ENCODE peak calls at places on chromosomes 6 and 20, in four cellular contexts. K is foreskin fibroblast; T is left lung; Q is CD8-positive, alpha-beta T cell. J is an unnamed sample.

GRCh38 chr6:7165736-7166296 is 58.1 kb downstream of the RREB1 start:
- DNase-seq in K (no peak), T (no peak), Q (no peak), J (no peak)

GRCh38 chr6:13441778-13442177 is 45.6 kb downstream of the GFOD1 start:
- DNase-seq in K (no peak), T (no peak), Q (no peak), J (no peak)

GRCh38 chr6:101747160-101747559 is 353.7 kb downstream of the GRIK2 start:
- DNase-seq in K (no peak), T (no peak), Q (no peak), J (no peak)

GRCh38 chr20:33893314-33893713 is 82.2 kb downstream of the CHMP4B start:
- DNase-seq in K (peak), T (no peak), Q (no peak), J (no peak)

GRCh38 chr6:81171991-81172740 is 580.3 kb downstream of the TENT5A start:
- DNase-seq in K (peak), T (no peak), Q (no peak), J (no peak)

GRCh38 chr6:13354331-13355042 is 26.1 kb upstream of the TBC1D7 start:
- DNase-seq in K (peak), T (no peak), Q (no peak), J (no peak)

GRCh38 chr20:62628691-62629090 is 13.6 kb upstream of the SLCO4A1 start:
- DNase-seq in K (no peak), T (peak), Q (no peak), J (no peak)

GRCh38 chr6:154582696-154583095 is 72.2 kb upstream of the CNKSR3 start:
- DNase-seq in K (no peak), T (no peak), Q (no peak), J (no peak)

GRCh38 chr20:944774-945410 is 28.8 kb upstream of the ANGPT4 start:
- DNase-seq in K (no peak), T (no peak), Q (no peak), J (no peak)

GRCh38 chr6:91299544-91300491 is 712.9 kb upstream of the MAP3K7 start:
- DNase-seq in K (no peak), T (no peak), Q (no peak), J (peak)

GRCh38 chr20:24999568-24999967 is 7.0 kb upstream of the APMAP start:
- DNase-seq in K (no peak), T (no peak), Q (no peak), J (peak)

GRCh38 chr6:99905209-99906106 is 88.6 kb downstream of the MCHR2 start:
- DNase-seq in K (peak), T (no peak), Q (no peak), J (no peak)

GRCh38 chr6:20147469-20147868 is 64.8 kb downstream of the MBOAT1 start:
- DNase-seq in K (no peak), T (no peak), Q (no peak), J (no peak)

GRCh38 chr6:142279350-142280180 is 22.2 kb upstream of the ADGRG6 start:
- DNase-seq in K (peak), T (no peak), Q (no peak), J (no peak)

GRCh38 chr20:3452690-3453089 is 18.1 kb upstream of the ATRN start:
- DNase-seq in K (no peak), T (no peak), Q (no peak), J (no peak)

GRCh38 chr20:33851842-33852466 is 40.8 kb downstream of the CHMP4B start:
- DNase-seq in K (no peak), T (no peak), Q (no peak), J (no peak)

GRCh38 chr6:91812596-91813274 is 1225.9 kb upstream of the MAP3K7 start:
- DNase-seq in K (no peak), T (no peak), Q (no peak), J (no peak)

GRCh38 chr6:147905721-147906120 is 397.2 kb downstream of the SAMD5 start:
- DNase-seq in K (no peak), T (no peak), Q (no peak), J (no peak)

GRCh38 chr6:70709826-70710225 is 42.1 kb downstream of the SMAP1 start:
- DNase-seq in K (peak), T (no peak), Q (no peak), J (no peak)

GRCh38 chr6:77072694-77073409 is 390.4 kb downstream of the HTR1B start:
- DNase-seq in K (no peak), T (no peak), Q (no peak), J (no peak)

GRCh38 chr20:21719592-21720214 is 14.2 kb downstream of the PAX1 start:
- DNase-seq in K (peak), T (no peak), Q (peak), J (no peak)

GRCh38 chr6:20877008-20877937 is 343.0 kb downstream of the CDKAL1 start:
- DNase-seq in K (peak), T (no peak), Q (no peak), J (no peak)

GRCh38 chr20:47392721-47393073 is 36.2 kb upstream of the ZMYND8 start:
- DNase-seq in K (peak), T (no peak), Q (no peak), J (no peak)

GRCh38 chr6:169945117-169945516 is 193.7 kb downstream of the ERMARD start:
- DNase-seq in K (no peak), T (no peak), Q (no peak), J (no peak)

GRCh38 chr20:48716086-48716485 is 111.7 kb downstream of the PREX1 start:
- DNase-seq in K (no peak), T (no peak), Q (peak), J (no peak)

GRCh38 chr6:123417411-123417810 is 219.3 kb downstream of the TRDN start:
- DNase-seq in K (no peak), T (no peak), Q (no peak), J (no peak)
- TF ChIP-seq CTCF in K (no peak), T (no peak), Q (no peak), J (no peak)

GRCh38 chr6:105136433-105137350 is 43.1 kb downstream of the POPDC3 start:
- DNase-seq in K (peak), T (peak), Q (no peak), J (peak)

GRCh38 chr6:105138141-105138540 is 41.7 kb downstream of the POPDC3 start:
- DNase-seq in K (no peak), T (no peak), Q (no peak), J (no peak)

GRCh38 chr6:105135907-105136432 is 43.8 kb downstream of the POPDC3 start:
- DNase-seq in K (no peak), T (no peak), Q (no peak), J (no peak)

GRCh38 chr6:105137388-105137787 is 42.4 kb downstream of the POPDC3 start:
- DNase-seq in K (no peak), T (no peak), Q (no peak), J (no peak)

DNA sequence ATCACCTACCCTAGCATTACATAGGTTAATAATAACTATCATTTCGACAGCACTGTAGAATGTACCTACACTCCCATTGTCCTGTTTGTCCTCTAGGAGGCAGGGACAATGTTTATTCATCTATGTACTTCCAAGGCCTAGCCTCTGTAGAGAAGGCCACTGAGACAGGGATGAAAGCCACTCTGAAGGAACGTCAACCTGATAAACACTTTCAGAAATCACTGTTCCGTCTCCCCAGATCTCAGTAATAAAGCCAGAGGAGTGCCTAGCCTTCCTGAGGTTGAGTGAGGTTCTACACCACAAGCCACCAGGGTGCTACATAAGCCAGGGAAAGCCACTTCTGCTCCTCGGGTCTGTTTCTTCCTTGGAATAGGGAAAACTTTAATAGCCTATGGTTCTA is 44.8 kb downstream of the POPDC3 start:
- DNase-seq in K (no peak), T (no peak), Q (no peak), J (no peak)
- TF ChIP-seq CTCF in K (peak), T (no peak), Q (no peak), J (peak)

DNA sequence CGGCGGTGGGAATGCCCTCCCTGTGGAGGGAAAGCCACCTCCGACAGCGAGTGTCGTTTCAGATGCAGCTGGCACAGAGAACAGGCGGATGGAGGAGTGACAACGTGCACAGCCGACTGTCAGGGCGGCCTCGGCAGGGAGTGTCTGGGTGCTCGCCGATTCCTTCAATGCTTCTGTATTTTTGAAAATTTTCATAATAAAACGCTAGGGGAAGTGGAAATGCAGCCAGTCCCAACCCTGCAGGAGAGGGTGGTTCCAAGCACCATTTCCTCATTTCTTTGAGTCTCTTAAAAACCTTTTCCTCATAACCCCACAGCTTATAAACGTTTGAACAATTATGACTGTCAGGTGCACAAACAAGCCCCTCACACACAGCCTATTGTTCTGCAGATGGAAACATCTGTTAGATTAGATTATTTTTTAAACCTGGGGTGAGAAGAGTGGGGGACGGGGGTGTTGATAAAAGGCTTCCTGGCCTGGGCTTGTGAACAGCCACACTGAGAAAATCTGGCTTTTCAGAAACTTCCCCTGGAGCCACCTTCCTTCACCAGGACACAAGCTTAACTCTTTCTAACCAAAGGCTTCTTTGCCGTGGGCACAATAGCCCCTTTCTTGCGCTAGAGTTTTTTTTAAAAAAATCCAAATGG is 228.9 kb downstream of the ANKRD60 start:
- DNase-seq in K (no peak), T (no peak), Q (no peak), J (no peak)
- TF ChIP-seq CTCF in K (no peak), T (no peak), Q (no peak), J (no peak)

GRCh38 chr6:125954735-125955410 is 1.7 kb upstream of the HINT3 start:
- DNase-seq in K (no peak), T (no peak), Q (no peak), J (no peak)

GRCh38 chr6:125950293-125950692 is 6.3 kb upstream of the HINT3 start:
- DNase-seq in K (peak), T (no peak), Q (no peak), J (no peak)

GRCh38 chr6:125951323-125951722 is 5.2 kb upstream of the HINT3 start:
- DNase-seq in K (no peak), T (no peak), Q (no peak), J (no peak)

GRCh38 chr6:125953502-125953875 is 3.1 kb upstream of the HINT3 start:
- DNase-seq in K (no peak), T (peak), Q (no peak), J (no peak)

GRCh38 chr6:125952764-125953501 is 3.6 kb upstream of the HINT3 start:
- DNase-seq in K (no peak), T (peak), Q (no peak), J (no peak)
- TF ChIP-seq CTCF in K (peak), T (no peak), Q (no peak), J (peak)

GRCh38 chr20:31707994-31708744 is 14.5 kb downstream of the BCL2L1 start:
- DNase-seq in K (no peak), T (no peak), Q (no peak), J (no peak)

GRCh38 chr20:31707258-31707615 is 15.4 kb downstream of the BCL2L1 start:
- DNase-seq in K (no peak), T (no peak), Q (no peak), J (no peak)

GRCh38 chr20:31710423-31711250 is 12.0 kb downstream of the BCL2L1 start:
- DNase-seq in K (no peak), T (no peak), Q (no peak), J (no peak)

GRCh38 chr20:31709939-31710338 is 12.7 kb downstream of the BCL2L1 start:
- DNase-seq in K (no peak), T (no peak), Q (no peak), J (no peak)

GRCh38 chr20:31708839-31709534 is 13.7 kb downstream of the BCL2L1 start:
- DNase-seq in K (no peak), T (no peak), Q (no peak), J (no peak)
- TF ChIP-seq CTCF in K (no peak), T (no peak), Q (no peak), J (no peak)

GRCh38 chr6:42958125-42958524 is 2.4 kb upstream of the GNMT start:
- DNase-seq in K (no peak), T (no peak), Q (no peak), J (no peak)
- TF ChIP-seq CTCF in K (no peak), T (no peak), Q (no peak), J (no peak)

GRCh38 chr20:60070791-60071190 is 112.6 kb downstream of the CDH26 start:
- DNase-seq in K (no peak), T (no peak), Q (no peak), J (no peak)
- TF ChIP-seq CTCF in K (no peak), T (no peak), Q (no peak), J (no peak)

DNA sequence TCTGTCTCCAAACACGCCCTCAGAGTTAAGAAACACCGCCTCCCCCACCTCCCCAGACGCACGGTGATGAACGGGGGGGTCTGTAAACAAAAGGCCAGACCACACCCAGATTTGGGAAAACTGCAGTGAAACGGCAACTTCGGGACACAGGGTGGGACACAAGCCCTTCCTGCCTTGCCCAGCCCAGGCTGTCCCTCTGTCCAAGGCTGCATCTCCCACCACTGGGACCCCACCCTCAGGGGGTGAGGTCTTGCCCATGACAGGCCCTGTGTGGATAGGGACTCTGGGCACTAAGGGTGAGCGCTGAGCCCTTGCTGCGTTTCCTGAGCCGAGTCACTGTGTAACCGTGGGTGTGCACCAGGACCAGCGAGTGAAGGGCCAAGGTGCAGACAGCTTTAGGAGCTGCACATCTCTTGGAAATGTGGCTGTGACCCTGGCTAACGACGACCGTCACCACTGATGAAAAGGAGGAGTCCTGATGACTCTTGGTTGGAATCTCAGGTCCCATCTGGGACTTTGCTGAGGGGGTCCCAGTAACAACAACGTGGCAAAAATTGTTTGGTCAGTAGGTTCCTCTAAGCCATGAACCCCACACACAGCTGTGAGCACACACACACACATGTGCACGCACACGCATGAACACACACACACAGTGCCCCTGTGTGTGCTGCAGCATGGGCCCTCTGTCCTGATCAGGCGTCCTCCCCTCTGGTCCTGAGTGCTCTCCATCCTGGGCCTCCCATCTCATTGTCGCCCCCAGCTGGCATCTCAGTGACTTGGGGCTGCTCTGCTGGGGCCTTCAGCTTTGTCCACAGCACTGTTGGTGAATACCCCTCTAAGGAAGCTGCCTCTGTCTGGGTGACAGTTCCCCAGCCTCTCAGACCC is 100.6 kb downstream of the RAMACL start:
- DNase-seq in K (no peak), T (peak), Q (no peak), J (no peak)
- TF ChIP-seq CTCF in K (no peak), T (no peak), Q (no peak), J (no peak)

GRCh38 chr20:19802492-19803158 is 44.6 kb downstream of the RIN2 start:
- DNase-seq in K (no peak), T (no peak), Q (no peak), J (no peak)
- TF ChIP-seq CTCF in K (no peak), T (peak), Q (no peak), J (peak)

GRCh38 chr6:5081182-5081581 is 4.0 kb upstream of the PPP1R3G start:
- DNase-seq in K (no peak), T (no peak), Q (no peak), J (peak)

GRCh38 chr6:5080574-5080973 is 4.6 kb upstream of the PPP1R3G start:
- DNase-seq in K (no peak), T (no peak), Q (no peak), J (no peak)

GRCh38 chr6:5079692-5080091 is 5.4 kb upstream of the PPP1R3G start:
- DNase-seq in K (no peak), T (no peak), Q (no peak), J (no peak)

GRCh38 chr6:5076931-5077330 is 8.2 kb upstream of the PPP1R3G start:
- DNase-seq in K (no peak), T (no peak), Q (no peak), J (peak)

DNA sequence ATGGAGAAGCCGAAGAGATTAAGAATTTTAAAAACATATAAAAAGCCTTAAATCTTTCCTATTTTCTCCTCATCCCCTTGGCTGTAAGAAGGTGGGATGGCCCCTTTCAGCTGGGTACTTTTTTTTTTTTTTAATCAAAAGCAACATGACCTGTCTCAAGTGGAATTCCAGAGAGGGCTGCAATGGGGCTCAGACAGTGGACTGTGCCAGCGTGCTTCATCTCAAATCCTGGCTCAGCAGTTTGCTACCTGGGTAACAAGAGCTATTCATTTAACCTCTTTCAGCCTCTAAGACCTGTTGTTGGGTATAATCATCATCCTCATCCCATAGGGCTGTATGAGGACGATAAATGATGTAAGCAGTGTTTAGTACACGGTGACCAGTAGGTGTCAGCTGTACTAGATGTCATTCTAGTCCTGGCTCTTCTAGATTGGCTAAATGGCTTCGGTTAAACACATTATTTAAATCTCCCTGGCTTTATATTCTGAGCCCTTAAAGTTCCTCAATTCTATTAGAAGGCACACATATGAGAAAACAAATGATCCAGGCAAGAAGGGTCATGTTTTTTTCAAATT is 6.9 kb upstream of the PPP1R3G start:
- DNase-seq in K (no peak), T (no peak), Q (no peak), J (no peak)
- TF ChIP-seq CTCF in K (peak), T (no peak), Q (no peak), J (peak)